ENCODE peak calls at places on chromosomes 5 and 9, in nine cellular contexts. A is DMS79 treated with DMSO at 0.1 percent for 48 hours; O is dorsolateral prefrontal cortex; L is CD8-positive, alpha-beta T cell; N is smooth muscle cell of the brain vasculature; T is activated CD8-positive, alpha-beta memory T cell treated with anti-CD3 and anti-CD28 coated beads, Interleukin-2, amount 50 U/mL, for 48 hours; V is fibroblast of lung; I is AG09309; F is glutamatergic neuron. H is an unnamed sample.

GRCh38 chr5:180605554-180606214 is 14.4 kb upstream of the SCGB3A1 start:
- DNase-seq in A (no peak), O (no peak), L (peak), N (peak), T (peak), V (peak), I (peak), F (peak), H (peak)

GRCh38 chr5:68374770-68375518 is 159.4 kb downstream of the PIK3R1 start:
- DNase-seq in A (peak), O (no peak), L (no peak), N (no peak), T (no peak), V (no peak), I (peak), F (no peak), H (no peak)

GRCh38 chr9:4674783-4675182 is 4.6 kb upstream of the CDC37L1 start:
- DNase-seq in A (no peak), O (no peak), L (no peak), N (no peak), T (no peak), V (peak), I (peak), F (no peak), H (no peak)

GRCh38 chr5:117149312-117149711 is 574.7 kb upstream of the SEMA6A start:
- DNase-seq in A (no peak), O (no peak), L (no peak), N (no peak), T (no peak), V (no peak), I (no peak), F (no peak), H (no peak)

GRCh38 chr9:97874617-97875016 is 21.6 kb downstream of the FOXE1 start:
- DNase-seq in A (no peak), O (no peak), L (no peak), N (no peak), T (no peak), V (no peak), I (no peak), F (no peak), H (no peak)

GRCh38 chr9:69168709-69169217 is 5.3 kb upstream of the TJP2 start:
- DNase-seq in A (no peak), O (no peak), L (no peak), N (no peak), T (peak), V (peak), I (no peak), F (no peak), H (peak)

GRCh38 chr5:3226171-3226570 is 369.5 kb upstream of the IRX1 start:
- DNase-seq in A (no peak), O (peak), L (no peak), N (no peak), T (no peak), V (no peak), I (no peak), F (no peak), H (no peak)

GRCh38 chr5:95471922-95472321 is 80.8 kb downstream of the FAM81B start:
- DNase-seq in A (no peak), O (no peak), L (no peak), N (no peak), T (no peak), V (peak), I (peak), F (no peak), H (no peak)

GRCh38 chr5:149546974-149547373 is 4.3 kb downstream of the CSNK1A1 start:
- DNase-seq in A (peak), O (no peak), L (no peak), N (no peak), T (no peak), V (no peak), I (no peak), F (no peak), H (no peak)

H was measured in CD4-positive, alpha-beta memory T cell.